ENCODE peak calls at places on chromosomes 16 and 17, in five cellular contexts. T is EH; H is aorta; V is NCI-H2171; N is activated naive CD8-positive, alpha-beta T cell treated with anti-CD3 and anti-CD28 coated beads, Interleukin-2, amount 50 U/mL, for 24 hours. O is an unnamed sample.

GRCh38 chr16:287298-287811 is 4.4 kb downstream of the PDIA2 start:
- DNase-seq in H (no peak), T (no peak), N (no peak), V (peak), O (no peak)

GRCh38 chr16:6335072-6335471 is 997.6 kb upstream of the RBFOX1 start:
- DNase-seq in H (no peak), T (no peak), N (peak), V (no peak), O (no peak)

GRCh38 chr16:50837324-50837723 is 95.4 kb downstream of the CYLD start:
- DNase-seq in H (no peak), T (no peak), N (no peak), V (no peak), O (no peak)

GRCh38 chr16:17757808-17758207 is 287.0 kb upstream of the XYLT1 start:
- DNase-seq in H (no peak), N (no peak), T (no peak), V (no peak), O (no peak)

GRCh38 chr16:11759163-11759834 is 16.6 kb upstream of the TXNDC11 start:
- DNase-seq in V (no peak), N (no peak), T (no peak), H (no peak), O (no peak)

GRCh38 chr16:57999366-57999970 is 1.0 kb downstream of the ZNF319 start:
- DNase-seq in V (no peak), H (no peak), N (peak), T (peak), O (no peak)

GRCh38 chr16:54052271-54052670 is 234.3 kb downstream of the IRX3 start:
- DNase-seq in T (no peak), N (no peak), V (no peak), H (no peak), O (no peak)

GRCh38 chr17:72504783-72505182 is 384.0 kb downstream of the SOX9 start:
- DNase-seq in N (no peak), T (no peak), V (no peak), H (no peak), O (no peak)

GRCh38 chr17:676060-676745 is 38.4 kb downstream of the VPS53 start:
- DNase-seq in N (no peak), V (no peak), H (no peak), T (no peak), O (peak)